ENCODE peak calls at places on chromosomes 1 and 21, in four cellular contexts. I is upper lobe of left lung, J is uterus, X is right lobe of liver. L is an unnamed sample.

GRCh38 chr1:161382214-161383019 is 14.7 kb upstream of the CFAP126 start:
- DNase-seq in X (no peak), J (no peak), I (no peak), L (no peak)

GRCh38 chr1:68723791-68724190 is 226.9 kb upstream of the DEPDC1 start:
- DNase-seq in J (no peak), I (no peak), X (no peak), L (no peak)

GRCh38 chr1:247147781-247148180 is 24.0 kb downstream of the ZNF124 start:
- DNase-seq in X (no peak), J (no peak), I (no peak), L (no peak)

GRCh38 chr1:173554541-173555250 is 48.2 kb downstream of the SLC9C2 start:
- DNase-seq in X (no peak), J (no peak), I (no peak), L (no peak)

GRCh38 chr1:229470406-229471043 is 36.6 kb upstream of the ACTA1 start:
- DNase-seq in J (no peak), I (no peak), X (no peak), L (no peak)

GRCh38 chr1:18340787-18341186 is 139.9 kb upstream of the KLHDC7A start:
- DNase-seq in J (no peak), X (no peak), I (no peak), L (no peak)

GRCh38 chr1:197441990-197442389 is 173.9 kb downstream of the CRB1 start:
- DNase-seq in X (peak; percentile 62), I (no peak), J (no peak), L (no peak)

GRCh38 chr1:54378157-54378883 is 27.9 kb downstream of the SSBP3 start:
- DNase-seq in X (peak; percentile 47), J (no peak), I (no peak), L (no peak)

GRCh38 chr1:161131721-161132409 is 602 bp downstream of the DEDD start:
- DNase-seq in J (no peak), X (no peak), I (peak; percentile 41), L (no peak)

GRCh38 chr1:3547055-3548005 is 64.0 kb downstream of the MEGF6 start:
- DNase-seq in I (no peak), X (no peak), J (no peak), L (no peak)

GRCh38 chr1:198780376-198780775 is 141.5 kb downstream of the PTPRC start:
- DNase-seq in X (no peak), J (no peak), I (no peak), L (no peak)

GRCh38 chr1:228938248-228938891 is 203.1 kb downstream of the RHOU start:
- DNase-seq in X (no peak), J (no peak), I (peak; percentile 67), L (no peak)

GRCh38 chr1:193519922-193520321 is 333.5 kb upstream of the B3GALT2 start:
- DNase-seq in J (no peak), X (no peak), I (no peak), L (no peak)
- TF ChIP-seq CTCF in J (no peak), X (no peak), I (no peak), L (no peak)

DNA sequence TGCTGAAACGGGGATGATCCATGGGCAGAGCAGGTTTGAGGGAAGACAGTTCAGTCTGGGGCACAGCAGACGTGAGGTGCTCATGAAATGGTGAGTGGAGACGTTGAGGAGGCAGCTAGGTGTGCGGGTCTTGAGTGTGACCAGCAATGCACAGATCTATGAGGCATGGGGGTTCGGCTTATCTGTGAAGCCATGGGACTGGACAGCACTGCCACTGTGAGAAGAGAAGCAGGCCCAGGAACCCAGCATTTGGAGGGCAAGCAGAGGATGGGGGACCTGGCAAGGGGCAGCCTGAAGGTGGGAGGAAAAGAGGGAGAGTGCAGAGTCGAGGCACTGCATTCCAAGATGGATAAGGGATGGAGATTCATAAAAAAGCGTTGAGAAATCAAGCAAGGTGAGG is 8.0 kb downstream of the CSF1 start:
- DNase-seq in I (no peak), J (no peak), X (no peak), L (peak; percentile 56)
- TF ChIP-seq POLR2A in I (no peak), J (no peak), X (no peak), L (no peak)

GRCh38 chr21:36704958-36705678 is 6.2 kb downstream of the SIM2 start:
- DNase-seq in J (no peak), I (peak; percentile 17), X (no peak), L (peak; percentile 41)

GRCh38 chr21:36703123-36703522 is 4.2 kb downstream of the SIM2 start:
- DNase-seq in J (no peak), I (no peak), X (no peak), L (no peak)

GRCh38 chr21:36705679-36706481 is 7.0 kb downstream of the SIM2 start:
- DNase-seq in J (no peak), X (no peak), I (peak; percentile 16), L (no peak)

GRCh38 chr21:36703626-36704280 is 4.8 kb downstream of the SIM2 start:
- DNase-seq in J (no peak), I (no peak), X (no peak), L (no peak)

DNA sequence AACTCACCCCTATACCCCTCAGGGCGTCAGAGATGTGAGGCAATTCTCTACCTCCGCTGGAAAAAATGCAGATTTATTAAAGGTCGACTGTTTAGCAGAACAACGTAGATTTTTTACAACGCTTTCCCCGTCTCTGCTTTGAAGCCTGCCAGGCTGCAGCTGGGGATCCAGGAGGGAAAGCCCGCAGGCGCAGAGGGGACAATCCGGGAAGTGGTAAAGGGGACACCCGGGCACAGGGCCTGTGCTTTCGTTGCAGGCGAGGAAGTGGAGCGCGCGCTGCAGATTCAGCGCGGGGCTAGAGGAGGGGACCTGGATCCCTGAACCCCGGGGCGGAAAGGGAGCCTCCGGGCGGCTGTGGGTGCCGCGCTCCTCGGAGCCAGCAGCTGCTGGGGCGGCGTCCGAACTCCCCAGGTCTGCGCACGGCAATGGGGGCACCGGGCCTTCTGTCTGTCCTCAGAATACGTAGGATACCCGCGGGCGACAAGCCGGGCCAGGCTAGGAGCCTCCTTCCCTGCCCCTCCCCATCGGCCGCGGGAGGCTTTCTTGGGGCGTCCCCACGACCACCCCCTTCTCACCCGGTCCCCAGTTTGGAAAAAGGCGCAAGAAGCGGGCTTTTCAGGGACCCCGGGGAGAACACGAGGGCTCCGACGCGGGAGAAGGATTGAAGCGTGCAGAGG is 5.5 kb downstream of the SIM2 start:
- DNase-seq in J (no peak), I (peak; percentile 10), X (no peak), L (peak; percentile 56)
- H3K4me1 ChIP-seq in J (no peaks in the 10 kb centered on the region), I (peaks cover 77% of the 10 kb centered on the region), X (no peaks in the 10 kb centered on the region), L (no peaks in the 10 kb centered on the region)

GRCh38 chr1:201463071-201463552 is 5.9 kb downstream of the PHLDA3 start:
- DNase-seq in J (no peak), X (no peak), I (peak; percentile 57), L (no peak)
- TF ChIP-seq CTCF in J (no peak), X (no peak), I (no peak), L (no peak)

GRCh38 chr1:30968220-30968971 is 59.8 kb upstream of the SDC3 start:
- DNase-seq in X (no peak), I (no peak), J (no peak), L (no peak)
- TF ChIP-seq POLR2A in X (no peak), I (no peak), J (no peak), L (no peak)

GRCh38 chr1:151827853-151828252 is 3.7 kb downstream of the RORC start:
- DNase-seq in I (no peak), X (no peak), J (no peak), L (no peak)
- H3K4me1 ChIP-seq in I (peaks cover 42% of the 10 kb centered on the region), X (no peaks in the 10 kb centered on the region), J (no peaks in the 10 kb centered on the region), L (peaks cover 9% of the 10 kb centered on the region)

DNA sequence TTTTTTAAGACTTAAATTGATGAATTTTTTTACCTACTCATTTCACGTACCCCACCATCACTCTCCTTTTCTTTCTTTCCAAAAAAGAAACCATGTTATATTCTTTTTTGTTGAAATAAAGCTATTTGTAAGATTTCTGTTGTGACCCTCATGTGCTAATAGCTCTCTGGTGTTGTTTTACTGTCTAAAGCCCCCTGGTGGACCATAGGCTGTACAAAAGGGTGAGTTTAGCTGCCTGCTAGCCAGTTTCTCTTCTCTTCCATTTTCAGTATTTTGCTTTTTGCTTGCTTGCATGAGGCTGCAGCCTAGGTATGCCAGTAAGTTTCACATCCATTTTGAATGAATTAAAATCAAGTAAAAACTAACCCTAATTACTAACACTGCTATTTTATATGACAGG is 15.6 kb upstream of the VAMP3 start:
- DNase-seq in X (no peak), J (no peak), I (no peak), L (no peak)
- TF ChIP-seq CTCF in X (no peak), J (no peak), I (no peak), L (no peak)

DNA sequence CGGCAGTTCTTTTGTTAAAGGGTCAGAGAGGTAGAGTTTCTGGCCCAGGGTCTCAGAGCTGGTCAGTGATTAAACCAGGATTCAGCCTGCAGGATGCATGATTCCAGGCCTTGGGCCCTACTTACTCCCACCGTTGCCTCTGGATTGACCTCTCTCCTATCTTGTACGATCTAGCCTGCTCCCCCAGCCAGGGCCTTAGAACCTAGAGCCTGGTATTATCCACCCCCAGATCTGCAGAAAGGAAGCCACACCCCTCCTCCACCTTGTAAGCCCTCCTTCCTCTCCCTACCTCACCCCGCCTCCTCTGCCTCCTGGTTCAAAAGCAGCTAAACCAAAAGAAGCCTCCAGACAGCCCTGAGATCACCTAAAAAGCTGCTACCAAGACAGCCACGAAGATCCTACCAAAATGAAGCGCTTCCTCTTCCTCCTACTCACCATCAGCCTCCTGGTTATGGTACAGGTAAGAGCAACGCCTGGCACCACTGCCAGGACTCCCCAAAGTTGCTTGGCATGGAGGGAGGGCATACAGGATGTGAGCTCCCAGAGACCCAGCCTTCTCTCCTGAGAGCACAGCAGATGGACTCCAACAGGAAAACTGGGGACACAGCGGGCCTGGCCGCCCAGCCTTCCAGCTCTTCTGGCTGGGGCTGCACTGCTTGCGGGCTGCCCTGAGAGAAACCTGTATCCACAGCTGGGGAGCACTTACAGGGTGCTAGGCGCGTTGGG is at the start of gene CD52:
- DNase-seq in J (no peak), X (no peak), I (no peak), L (no peak)
- TF ChIP-seq POLR2A in J (no peak), X (no peak), I (no peak), L (no peak)